ENCODE peak calls at places on chromosomes 2 and 18, in nine cellular contexts. F is gastrocnemius medialis, J is IMR-90, X is spleen, G is HepG2, O is esophagus squamous epithelium, I is right lobe of liver, H is transverse colon, N is breast epithelium. E is an unnamed sample. For H3K4me1, the result is how much of the 10 kb centered on the place peaks cover.

GRCh38 chr2:55092439-55092838 is 42.2 kb upstream of the RTN4 start:
- DNase-seq in F (no peak), J (no peak), X (no peak), G (no peak), O (no peak), I (no peak), H (peak), N (no peak), E (no peak)

GRCh38 chr2:112032615-112033457 is 22.2 kb upstream of the TMEM87B start:
- DNase-seq in F (peak), J (peak), X (no peak), G (no peak), O (no peak), I (no peak), H (peak), N (peak), E (peak)

GRCh38 chr2:239402666-239403065 is 1.8 kb upstream of the HDAC4 start:
- DNase-seq in F (no peak), J (no peak), X (peak), G (no peak), O (no peak), I (peak), H (no peak), N (no peak), E (no peak)

GRCh38 chr2:10316336-10316735 is 13.6 kb downstream of the HPCAL1 start:
- DNase-seq in F (no peak), J (peak), X (no peak), G (no peak), O (no peak), I (no peak), H (no peak), N (no peak), E (no peak)

GRCh38 chr2:222878877-222879601 is 18.2 kb downstream of the ACSL3 start:
- DNase-seq in F (no peak), J (peak), X (no peak), G (peak), O (no peak), I (no peak), H (no peak), N (no peak), E (no peak)

GRCh38 chr2:53018830-53019425 is 748.7 kb upstream of the CHAC2 start:
- DNase-seq in F (no peak), J (peak), X (no peak), G (no peak), O (no peak), I (no peak), H (no peak), N (no peak), E (no peak)

GRCh38 chr2:128394004-128394730 is 75.5 kb upstream of the HS6ST1 start:
- DNase-seq in F (no peak), J (no peak), X (peak), G (no peak), O (no peak), I (no peak), H (no peak), N (no peak), E (no peak)

GRCh38 chr2:238295144-238296112 is 7.0 kb upstream of the PER2 start:
- DNase-seq in F (no peak), J (no peak), X (peak), G (no peak), O (no peak), I (no peak), H (no peak), N (no peak), E (peak)

GRCh38 chr2:119301413-119301812 is 65.2 kb downstream of the C2orf76 start:
- DNase-seq in F (no peak), J (peak), X (no peak), G (no peak), O (no peak), I (no peak), H (no peak), N (no peak), E (no peak)

GRCh38 chr2:187994464-187995331 is 297.0 kb upstream of the GULP1 start:
- DNase-seq in F (no peak), J (peak), X (peak), G (no peak), O (no peak), I (peak), H (no peak), N (no peak), E (no peak)

GRCh38 chr18:78986018-78986481 is 6.4 kb downstream of the SALL3 start:
- DNase-seq in F (no peak), J (no peak), X (no peak), G (peak), O (no peak), I (no peak), H (no peak), N (no peak), E (no peak)

GRCh38 chr2:28977176-28977875 is 3.8 kb upstream of the TOGARAM2 start:
- DNase-seq in F (no peak), J (no peak), X (no peak), G (no peak), O (no peak), I (no peak), H (no peak), N (no peak), E (no peak)

GRCh38 chr2:127606594-127607398 is 39.2 kb upstream of the GPR17 start:
- DNase-seq in F (no peak), J (no peak), X (peak), G (no peak), O (no peak), I (no peak), H (no peak), N (no peak), E (peak)

GRCh38 chr2:42962521-42962953 is 170.2 kb upstream of the HAAO start:
- DNase-seq in F (no peak), J (peak), X (no peak), G (no peak), O (no peak), I (no peak), H (no peak), N (no peak), E (no peak)

GRCh38 chr2:241862093-241862492 is 3.4 kb upstream of the PDCD1 start:
- DNase-seq in F (no peak), J (no peak), X (peak), G (no peak), O (no peak), I (no peak), H (no peak), N (no peak), E (no peak)

GRCh38 chr2:113078350-113078839 is 10.6 kb downstream of the IL1F10 start:
- DNase-seq in F (no peak), J (no peak), X (no peak), G (no peak), O (no peak), I (peak), H (no peak), N (no peak), E (peak)

GRCh38 chr2:176435691-176436215 is 166.5 kb downstream of the MTX2 start:
- DNase-seq in F (no peak), J (no peak), X (no peak), G (no peak), O (no peak), I (no peak), H (no peak), N (no peak), E (no peak)

GRCh38 chr18:55589625-55590291 is 1.8 kb upstream of the TCF4 start:
- DNase-seq in F (peak), J (peak), X (peak), G (no peak), O (peak), I (peak), H (peak), N (peak), E (peak)
- TF ChIP-seq POLR2A in F (peak), J (peak), X (peak), G (no peak), O (peak), I (peak), H (peak), N (peak), E (peak)

GRCh38 chr2:226797989-226798421 is 1.6 kb downstream of the IRS1 start:
- DNase-seq in F (peak), J (peak), X (peak), G (no peak), O (no peak), I (no peak), H (no peak), N (no peak), E (no peak)

GRCh38 chr2:226800941-226801784 is 1.5 kb upstream of the IRS1 start:
- DNase-seq in F (peak), J (peak), X (peak), G (peak), O (no peak), I (peak), H (peak), N (peak), E (peak)

GRCh38 chr2:226798422-226799210 is 1.0 kb downstream of the IRS1 start:
- DNase-seq in F (peak), J (peak), X (peak), G (no peak), O (no peak), I (peak), H (peak), N (peak), E (peak)

GRCh38 chr2:226799976-226800940 is 638 bp upstream of the IRS1 start:
- DNase-seq in F (peak), J (peak), X (no peak), G (peak), O (no peak), I (peak), H (peak), N (peak), E (peak)

DNA sequence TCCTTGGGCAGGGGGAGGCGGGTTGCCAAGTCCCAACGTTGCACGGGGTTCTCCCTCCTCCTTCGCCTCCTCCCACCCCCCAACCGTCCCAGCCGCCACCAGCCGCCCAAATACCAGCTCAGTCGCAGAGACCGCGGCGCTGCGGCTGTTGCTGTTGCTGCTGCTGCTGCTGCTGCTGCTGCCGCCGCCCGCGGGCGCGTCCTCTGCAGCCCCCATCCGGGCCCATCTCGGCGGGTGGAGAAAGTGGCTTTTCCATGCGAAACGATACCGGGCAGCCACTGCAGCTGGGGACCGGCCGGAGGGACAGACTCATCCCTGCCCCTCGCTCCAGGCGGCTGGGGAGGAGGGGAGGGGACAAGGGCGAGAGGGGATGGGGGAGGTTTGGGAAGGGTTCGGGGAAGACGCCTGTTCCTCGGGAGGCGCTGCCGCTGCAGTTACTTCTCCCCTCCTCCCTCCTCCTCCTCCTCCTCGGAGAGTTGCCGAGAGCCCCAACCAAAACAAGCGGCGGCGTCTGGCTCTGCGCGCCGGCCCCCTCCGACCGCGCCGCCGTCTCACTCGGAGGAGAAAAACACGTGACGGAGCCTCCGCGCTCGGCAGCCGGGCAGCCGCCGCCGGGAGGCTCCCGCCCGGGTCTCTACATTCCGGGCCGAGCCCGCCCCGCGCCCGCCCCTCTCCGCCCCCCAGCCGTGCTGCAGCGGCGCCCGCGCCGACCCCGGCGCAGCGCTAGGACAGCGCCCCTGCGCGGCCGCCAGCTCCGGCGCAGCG is at the start of gene IRS1:
- DNase-seq in F (peak), J (peak), X (peak), G (peak), O (no peak), I (peak), H (peak), N (peak), E (peak)
- TF ChIP-seq CTCF in F (no peak), J (peak), X (no peak), G (no peak), O (peak), I (peak), H (no peak), N (peak), E (peak)

DNA sequence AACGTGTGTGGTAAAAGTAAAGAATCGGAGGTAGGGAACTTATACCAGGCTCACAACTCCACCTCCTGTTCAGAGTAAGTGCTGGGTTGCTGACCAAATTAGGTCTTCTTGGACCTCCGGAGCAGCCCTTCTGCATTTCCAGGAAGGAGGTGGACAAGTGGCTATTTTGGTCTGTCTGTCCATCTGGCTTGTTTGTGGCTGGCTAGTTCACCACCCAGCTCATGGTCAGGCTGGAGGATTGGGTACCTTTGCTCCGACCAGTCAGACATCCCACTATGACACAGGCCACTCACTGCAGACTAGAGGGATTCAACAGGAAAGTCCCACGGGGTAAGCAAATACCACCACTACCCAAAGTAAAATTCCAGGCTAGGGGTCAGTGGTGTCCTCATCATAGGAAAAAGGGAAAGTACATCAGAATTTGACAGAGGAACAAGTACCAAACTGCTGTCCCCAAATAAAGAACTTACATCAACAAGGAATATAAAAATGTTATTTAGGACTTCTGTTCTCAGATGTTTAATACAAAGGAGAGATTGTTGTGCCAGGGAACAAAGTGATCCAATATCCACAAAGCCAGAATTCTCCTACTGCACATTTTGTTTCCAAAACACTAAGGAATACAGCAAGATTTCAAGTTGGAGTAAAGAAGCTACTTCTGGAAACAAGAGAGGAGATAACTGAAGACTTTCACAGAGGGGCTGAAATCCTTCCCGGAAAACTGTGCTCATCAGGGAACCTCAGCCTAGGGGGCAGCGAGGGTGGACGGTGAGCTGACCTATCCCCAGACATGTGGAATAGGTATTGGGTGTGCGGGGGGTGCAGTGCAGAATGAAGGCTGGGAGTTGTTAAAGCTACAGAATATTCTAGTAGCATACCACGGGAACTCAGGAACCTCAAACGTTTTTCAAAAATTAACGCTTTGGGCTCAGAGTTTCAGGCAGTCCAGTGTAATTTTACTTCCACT is 56.9 kb downstream of the BCL2 start:
- DNase-seq in F (peak), J (no peak), X (no peak), G (no peak), O (no peak), I (no peak), H (no peak), N (peak), E (no peak)
- H3K4me1 ChIP-seq in F (half or more), J (under half), X (under half), G (under half), O (under half), I (under half), H (under half), N (under half), E (under half)

GRCh38 chr2:23380562-23381065 is 4.4 kb upstream of the KLHL29 start:
- DNase-seq in F (no peak), J (peak), X (no peak), G (no peak), O (no peak), I (no peak), H (no peak), N (no peak), E (no peak)
- TF ChIP-seq POLR2A in F (no peak), J (no peak), X (no peak), G (no peak), O (no peak), I (no peak), H (no peak), N (no peak), E (no peak)

DNA sequence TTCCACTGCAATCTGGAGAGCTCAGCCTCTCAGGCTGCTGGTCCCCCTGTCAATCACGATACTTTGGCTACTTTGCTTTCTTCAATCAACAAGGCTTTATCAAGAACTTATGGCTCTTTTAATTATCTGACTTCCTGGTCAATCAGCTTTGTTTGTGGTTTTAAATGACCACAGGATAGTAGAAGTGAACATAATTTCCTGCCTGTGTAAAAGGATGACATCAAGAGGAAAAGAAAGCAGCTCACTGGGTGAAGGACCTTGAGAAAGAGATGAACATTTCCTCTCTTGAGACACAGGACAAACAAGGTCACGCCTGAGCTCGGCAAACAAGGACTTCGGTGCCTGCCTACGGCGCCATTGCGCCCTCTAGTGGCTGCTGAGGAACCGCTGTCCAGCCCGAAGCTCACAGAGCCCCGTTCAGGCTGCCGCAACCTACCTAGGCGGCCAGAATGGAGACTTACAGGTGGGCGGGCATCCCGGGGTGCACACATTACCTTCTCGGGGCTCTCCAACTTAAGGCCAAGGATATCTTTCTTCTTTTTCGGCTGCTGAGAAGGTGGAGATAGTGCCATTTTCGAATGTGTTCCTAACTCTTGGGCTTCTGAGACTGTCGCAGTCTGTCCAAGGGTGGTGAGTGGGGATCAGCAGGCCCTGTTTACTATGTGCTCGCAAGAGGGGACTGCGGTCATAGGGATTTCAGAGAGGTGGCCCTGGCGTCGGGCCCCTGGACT is 54.0 kb downstream of the IL1RL2 start:
- DNase-seq in F (peak), J (peak), X (peak), G (peak), O (peak), I (peak), H (peak), N (peak), E (peak)
- TF ChIP-seq CTCF in F (peak), J (peak), X (peak), G (peak), O (peak), I (peak), H (peak), N (peak), E (peak)

GRCh38 chr2:191176305-191176704 is 25.5 kb upstream of the STAT4 start:
- DNase-seq in F (no peak), J (no peak), X (no peak), G (no peak), O (no peak), I (no peak), H (no peak), N (no peak), E (no peak)
- H3K4me1 ChIP-seq in F (under half), J (under half), X (under half), G (under half), O (under half), I (under half), H (under half), N (under half), E (under half)

E was measured in body of pancreas.